ENCODE peak calls at places on chromosomes 16 and 17, in eight cellular contexts. L, Y, Z, E, O, B, M and H are unnamed samples.

GRCh38 chr17:20086416-20087074 is 77.4 kb downstream of the SPECC1 start:
- DNase-seq in L (no peak), M (no peak), E (no peak), B (no peak), Z (no peak), O (no peak), Y (no peak), H (no peak)

GRCh38 chr16:69798466-69798865 is 36.3 kb downstream of the WWP2 start:
- DNase-seq in Z (no peak), Y (peak), B (no peak), E (no peak), O (peak), L (no peak), M (no peak), H (no peak)

GRCh38 chr17:75827291-75828050 is 16.7 kb downstream of the UNC13D start:
- DNase-seq in Y (peak), M (peak), O (peak), Z (peak), B (no peak), L (no peak), E (peak), H (peak)

GRCh38 chr16:46762583-46762982 is 14.4 kb upstream of the MYLK3 start:
- DNase-seq in E (no peak), O (no peak), Z (no peak), L (no peak), M (no peak), B (no peak), Y (no peak), H (no peak)

GRCh38 chr17:80596760-80597608 is 52.3 kb downstream of the RPTOR start:
- DNase-seq in L (no peak), E (no peak), O (no peak), Z (no peak), Y (no peak), B (no peak), M (no peak), H (no peak)

GRCh38 chr17:30021708-30022317 is 80.4 kb downstream of the EFCAB5 start:
- DNase-seq in E (no peak), M (no peak), Z (no peak), B (no peak), O (peak), L (peak), Y (peak), H (no peak)

GRCh38 chr17:81392909-81393654 is 2.2 kb upstream of the BAHCC1 start:
- DNase-seq in B (no peak), Y (peak), M (no peak), O (peak), E (peak), Z (no peak), L (no peak), H (peak)

GRCh38 chr17:50028207-50029120 is 27.4 kb upstream of the ITGA3 start:
- DNase-seq in M (peak), Y (peak), O (peak), E (no peak), B (no peak), Z (peak), L (no peak), H (no peak)

GRCh38 chr16:84198401-84198800 is 7.4 kb downstream of the ADAD2 start:
- DNase-seq in E (no peak), M (no peak), Z (no peak), Y (peak), O (no peak), B (no peak), L (no peak), H (no peak)

GRCh38 chr16:85029413-85029794 is 1.8 kb downstream of the KIAA0513 start:
- DNase-seq in O (no peak), B (no peak), M (no peak), Y (peak), L (no peak), Z (no peak), E (no peak), H (no peak)

GRCh38 chr17:56172517-56172982 is 19.3 kb downstream of the ANKFN1 start:
- DNase-seq in Z (no peak), O (no peak), E (no peak), L (no peak), B (peak), Y (no peak), M (no peak), H (peak)

GRCh38 chr17:64159051-64159590 is 29.2 kb upstream of the ERN1 start:
- DNase-seq in Z (no peak), B (no peak), O (peak), M (no peak), Y (no peak), E (no peak), L (no peak), H (peak)

GRCh38 chr17:71168083-71168741 is 952.6 kb upstream of the SOX9 start:
- DNase-seq in L (no peak), E (no peak), Z (no peak), M (no peak), B (no peak), O (no peak), Y (no peak), H (no peak)

GRCh38 chr17:79632432-79632735 is 21.5 kb upstream of the RBFOX3 start:
- DNase-seq in Z (no peak), B (no peak), L (no peak), O (no peak), M (peak), Y (no peak), E (peak), H (peak)

GRCh38 chr16:30184430-30185140 is 1.2 kb downstream of the CORO1A start:
- DNase-seq in L (no peak), M (peak), Z (peak), Y (no peak), O (peak), E (peak), B (no peak), H (peak)

GRCh38 chr17:42317256-42317966 is 29.1 kb downstream of the STAT5A start:
- DNase-seq in Z (no peak), L (no peak), O (no peak), Y (no peak), E (no peak), B (no peak), M (no peak), H (no peak)

GRCh38 chr17:16442141-16442540 is 26.8 kb downstream of the TRPV2 start:
- DNase-seq in E (no peak), M (no peak), Y (peak), O (peak), L (no peak), Z (no peak), B (no peak), H (no peak)

GRCh38 chr16:68298907-68299515 is 11.7 kb downstream of the SLC7A6OS start:
- DNase-seq in Z (no peak), Y (peak), O (no peak), M (no peak), L (no peak), E (no peak), B (peak), H (peak)

GRCh38 chr17:54771409-54771808 is 129.2 kb upstream of the TOM1L1 start:
- DNase-seq in Z (no peak), Y (no peak), M (no peak), L (no peak), B (no peak), O (no peak), E (no peak), H (no peak)

GRCh38 chr17:39429600-39429999 is 21.5 kb downstream of the MED1 start:
- DNase-seq in L (no peak), M (no peak), Y (no peak), E (no peak), B (no peak), Z (no peak), O (no peak), H (peak)

GRCh38 chr16:69077251-69077650 is 28.2 kb upstream of the HAS3 start:
- DNase-seq in Y (no peak), L (no peak), M (peak), Z (no peak), E (no peak), O (no peak), B (no peak), H (no peak)

GRCh38 chr16:88839745-88840588 is 16.8 kb downstream of the GALNS start:
- DNase-seq in L (no peak), B (no peak), M (no peak), Y (no peak), Z (no peak), O (no peak), E (no peak), H (no peak)

GRCh38 chr17:69669441-69670178 is 255.1 kb downstream of the MAP2K6 start:
- DNase-seq in B (no peak), Z (no peak), M (no peak), Y (no peak), E (no peak), L (no peak), O (peak), H (no peak)

GRCh38 chr17:74054249-74054648 is 149.2 kb upstream of the RPL38 start:
- DNase-seq in Z (no peak), L (no peak), Y (no peak), B (no peak), O (no peak), E (no peak), M (no peak), H (no peak)

GRCh38 chr17:74296548-74296936 is 22.5 kb downstream of the DNAI2 start:
- DNase-seq in Z (no peak), O (peak), M (no peak), L (no peak), B (peak), Y (peak), E (no peak), H (peak)

GRCh38 chr17:75738218-75738802 is 17.1 kb downstream of the ITGB4 start:
- DNase-seq in O (no peak), Z (peak), B (no peak), L (no peak), Y (no peak), M (no peak), E (no peak), H (no peak)

GRCh38 chr17:8126306-8127066 is 2.6 kb upstream of the HES7 start:
- DNase-seq in E (no peak), O (peak), B (no peak), L (no peak), M (peak), Z (peak), Y (peak), H (peak)

GRCh38 chr17:28717578-28718316 is at the start of gene RAB34:
- DNase-seq in M (peak), Y (peak), L (no peak), E (no peak), B (no peak), Z (peak), O (peak), H (peak)

GRCh38 chr17:12667299-12667958 is 1.7 kb downstream of the MYOCD start:
- DNase-seq in M (no peak), L (no peak), Y (peak), Z (no peak), B (no peak), O (peak), E (no peak), H (no peak)

GRCh38 chr17:17156511-17156910 is 49.6 kb downstream of the PLD6 start:
- DNase-seq in Y (peak), Z (no peak), M (no peak), O (no peak), L (no peak), E (no peak), B (no peak), H (no peak)

GRCh38 chr16:57628008-57628781 is at the start of gene ADGRG1:
- DNase-seq in O (peak), Z (peak), L (peak), B (no peak), Y (peak), E (peak), M (peak), H (peak)

GRCh38 chr16:2485811-2486507 is 11.0 kb downstream of the TBC1D24 start:
- DNase-seq in L (no peak), Y (no peak), B (no peak), O (no peak), M (peak), E (no peak), Z (peak), H (no peak)

GRCh38 chr16:67477960-67478554 is 2.9 kb downstream of the ATP6V0D1 start:
- DNase-seq in L (no peak), M (no peak), O (no peak), E (no peak), Z (no peak), B (no peak), Y (no peak), H (no peak)

GRCh38 chr16:48576927-48577326 is 33.1 kb downstream of the N4BP1 start:
- DNase-seq in L (no peak), Y (no peak), B (no peak), Z (no peak), M (no peak), O (no peak), E (no peak), H (no peak)

DNA sequence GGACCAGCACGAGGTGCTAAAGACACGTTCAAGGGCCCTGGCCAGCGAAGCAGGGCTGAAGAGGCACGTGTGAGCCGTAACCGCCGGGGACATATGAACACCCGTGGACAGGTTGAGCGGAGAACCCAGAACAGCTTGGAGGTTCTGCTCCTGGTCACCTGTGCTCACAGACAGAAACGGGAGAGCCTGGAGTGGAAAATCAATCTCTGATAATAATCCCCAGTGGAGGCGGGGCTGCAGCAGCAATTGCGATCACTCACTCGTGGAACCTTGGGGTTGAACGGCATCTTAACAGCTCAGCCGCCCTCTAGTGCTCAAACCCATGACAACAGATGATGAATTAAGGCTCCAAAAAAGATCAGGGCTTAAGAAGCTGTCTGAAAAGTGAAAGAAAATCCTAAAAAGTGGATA is 25.6 kb downstream of the WIPI1 start:
- DNase-seq in Z (no peak), O (peak), E (no peak), B (no peak), L (peak), Y (peak), M (no peak), H (no peak)
- TF ChIP-seq CTCF in Z (no peak), O (peak), E (no peak), B (no peak), L (peak), Y (no peak), M (no peak), H (no peak)

GRCh38 chr17:4584835-4585187 is 482 bp downstream of the SMTNL2 start:
- DNase-seq in Z (no peak), M (peak), E (no peak), O (peak), Y (no peak), L (no peak), B (no peak), H (no peak)

GRCh38 chr17:4583796-4584124 is 569 bp upstream of the SMTNL2 start:
- DNase-seq in E (no peak), Y (no peak), L (no peak), B (no peak), O (peak), Z (no peak), M (no peak), H (no peak)

GRCh38 chr17:4585203-4585939 is 1.0 kb downstream of the SMTNL2 start:
- DNase-seq in O (no peak), M (peak), Y (no peak), E (no peak), B (peak), L (no peak), Z (no peak), H (peak)

GRCh38 chr17:4583206-4583605 is 1.1 kb upstream of the SMTNL2 start:
- DNase-seq in O (no peak), B (no peak), M (no peak), E (no peak), L (no peak), Z (no peak), Y (no peak), H (no peak)

DNA sequence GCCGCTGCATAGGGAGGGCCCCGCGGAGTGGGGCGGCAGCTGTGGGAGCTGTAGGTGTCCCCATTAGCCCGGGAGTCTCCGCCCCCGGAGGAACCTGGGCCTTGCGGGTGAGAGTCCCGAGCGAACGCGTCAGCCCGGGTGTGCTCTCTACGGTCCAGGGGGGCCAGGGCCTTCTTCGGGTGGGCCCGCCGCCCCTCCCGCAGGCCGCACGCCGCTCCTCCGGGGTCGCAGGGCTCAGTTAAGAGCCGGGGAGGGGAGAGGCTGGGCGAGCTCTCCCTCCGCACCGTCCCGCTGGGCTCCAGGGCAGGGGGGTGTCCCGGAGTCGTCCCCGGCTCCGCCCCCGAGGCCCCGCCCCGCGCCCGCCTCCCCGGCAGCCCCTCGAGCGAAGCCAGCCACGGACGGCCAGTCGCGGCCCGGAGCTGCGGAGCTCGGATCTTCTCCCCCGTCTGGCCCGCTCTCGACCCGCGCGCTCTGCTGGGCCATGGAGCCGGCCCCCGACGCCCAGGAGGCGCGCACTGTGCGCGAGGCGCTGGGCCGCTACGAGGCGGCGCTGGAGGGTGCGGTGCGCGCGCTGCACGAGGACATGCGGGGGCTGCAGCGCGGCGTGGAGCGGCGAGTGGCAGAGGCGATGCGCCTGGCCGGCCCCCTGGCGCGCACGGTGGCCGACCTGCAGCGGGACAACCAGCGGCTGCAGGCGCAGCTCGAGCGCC is at the start of gene SMTNL2:
- DNase-seq in Z (peak), Y (no peak), E (no peak), L (no peak), O (peak), B (peak), M (peak), H (peak)
- TF ChIP-seq CTCF in Z (no peak), Y (no peak), E (no peak), L (no peak), O (no peak), B (no peak), M (no peak), H (no peak)

GRCh38 chr17:6856054-6856453 is 24.5 kb upstream of the TEKT1 start:
- DNase-seq in O (no peak), B (no peak), E (no peak), Z (no peak), L (no peak), M (no peak), Y (no peak), H (no peak)

GRCh38 chr17:6857336-6857735 is 25.8 kb upstream of the TEKT1 start:
- DNase-seq in O (no peak), E (no peak), Y (no peak), Z (no peak), L (no peak), B (no peak), M (no peak), H (no peak)

GRCh38 chr17:6857904-6858303 is 26.4 kb upstream of the TEKT1 start:
- DNase-seq in Y (no peak), E (no peak), Z (no peak), B (no peak), M (no peak), O (no peak), L (no peak), H (no peak)

DNA sequence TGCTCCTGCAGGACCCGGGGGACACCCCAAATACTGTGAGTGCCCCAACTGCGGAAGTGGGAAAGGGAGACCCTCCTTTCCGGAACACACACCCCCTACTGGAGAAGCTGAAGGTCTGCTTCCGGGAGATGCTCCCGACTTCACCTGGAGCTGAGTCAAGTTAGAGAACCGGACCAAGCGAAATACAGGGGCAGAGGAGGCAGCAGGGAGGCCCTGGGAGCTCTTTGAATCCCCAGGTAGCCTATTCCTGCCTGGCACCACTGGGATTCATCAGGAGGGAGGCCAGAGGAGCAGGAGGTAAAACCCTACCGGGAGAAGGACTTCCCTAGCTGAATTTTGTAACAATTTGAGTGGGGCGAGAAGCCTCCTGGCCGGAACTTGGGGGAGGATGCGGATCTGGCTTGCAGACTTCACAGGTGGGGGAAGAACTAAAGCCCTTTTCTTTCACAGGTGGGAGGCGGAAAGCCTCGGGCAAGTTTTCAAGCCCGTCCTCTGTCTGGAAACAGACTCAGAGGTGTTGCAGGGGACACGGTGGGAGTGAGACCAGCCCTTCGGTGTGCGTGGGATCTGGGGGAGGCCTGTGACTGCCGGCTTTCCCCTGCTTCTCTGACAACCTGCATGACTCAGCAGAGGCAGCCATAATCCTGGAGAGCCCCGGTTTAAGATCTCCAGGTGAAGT is 22.4 kb upstream of the TEKT1 start:
- DNase-seq in L (no peak), Z (no peak), O (peak), M (no peak), E (no peak), Y (no peak), B (no peak), H (no peak)
- TF ChIP-seq CTCF in L (peak), Z (no peak), O (peak), M (no peak), E (no peak), Y (no peak), B (no peak), H (no peak)

GRCh38 chr17:47978324-47978723 is 7.4 kb downstream of the CDK5RAP3 start:
- DNase-seq in Z (no peak), B (peak), M (no peak), L (peak), E (peak), O (peak), Y (peak), H (peak)
- TF ChIP-seq CTCF in Z (peak), B (peak), M (peak), L (peak), E (peak), O (peak), Y (peak), H (peak)

GRCh38 chr17:6413073-6413472 is 21.8 kb downstream of the AIPL1 start:
- DNase-seq in E (no peak), O (peak), Y (peak), B (no peak), L (no peak), M (no peak), Z (no peak), H (no peak)
- TF ChIP-seq CTCF in E (peak), O (peak), Y (peak), B (peak), L (peak), M (no peak), Z (no peak), H (peak)